ENCODE peak calls at places on chromosomes 6 and 20, in five cellular contexts. One of them, this sample, is unnamed.

GRCh38 chr20:57478176-57478575 is 46.8 kb downstream of the CTCFL start:
- DNase-seq in fibroblast of lung: no peak
- DNase-seq in K562: peak
- DNase-seq in neuronal stem cell: no peak
- DNase-seq in GM23248: no peak
- DNase-seq in this sample: no peak

GRCh38 chr6:141956046-141956761 is 176.5 kb upstream of the GJE1 start:
- DNase-seq in fibroblast of lung: peak
- DNase-seq in K562: no peak
- DNase-seq in neuronal stem cell: no peak
- DNase-seq in GM23248: peak
- DNase-seq in this sample: no peak

GRCh38 chr20:17648782-17649730 is 33.0 kb downstream of the RRBP1 start:
- DNase-seq in fibroblast of lung: no peak
- DNase-seq in K562: no peak
- DNase-seq in neuronal stem cell: no peak
- DNase-seq in GM23248: no peak
- DNase-seq in this sample: peak

GRCh38 chr6:6915813-6916547 is 191.8 kb upstream of the RREB1 start:
- DNase-seq in fibroblast of lung: peak
- DNase-seq in K562: no peak
- DNase-seq in neuronal stem cell: no peak
- DNase-seq in GM23248: peak
- DNase-seq in this sample: no peak

GRCh38 chr6:190596-191395 is 101.5 kb upstream of the DUSP22 start:
- DNase-seq in fibroblast of lung: no peak
- DNase-seq in K562: no peak
- DNase-seq in neuronal stem cell: no peak
- DNase-seq in GM23248: no peak
- DNase-seq in this sample: no peak

GRCh38 chr6:20403080-20403765 is 1.5 kb downstream of the E2F3 start:
- DNase-seq in fibroblast of lung: peak
- DNase-seq in K562: peak
- DNase-seq in neuronal stem cell: peak
- DNase-seq in GM23248: peak
- DNase-seq in this sample: peak

GRCh38 chr6:1858865-1859264 is 249.2 kb downstream of the FOXC1 start:
- DNase-seq in fibroblast of lung: no peak
- DNase-seq in K562: no peak
- DNase-seq in neuronal stem cell: no peak
- DNase-seq in GM23248: no peak
- DNase-seq in this sample: no peak

GRCh38 chr6:150403458-150404245 is 34.8 kb downstream of the IYD start:
- DNase-seq in fibroblast of lung: peak
- DNase-seq in K562: no peak
- DNase-seq in neuronal stem cell: no peak
- DNase-seq in GM23248: peak
- DNase-seq in this sample: peak

GRCh38 chr20:47888351-47888750 is 103.1 kb upstream of the SULF2 start:
- DNase-seq in fibroblast of lung: no peak
- DNase-seq in K562: no peak
- DNase-seq in neuronal stem cell: no peak
- DNase-seq in GM23248: no peak
- DNase-seq in this sample: no peak

GRCh38 chr20:51906694-51907093 is 104.4 kb upstream of the SALL4 start:
- DNase-seq in fibroblast of lung: no peak
- DNase-seq in K562: no peak
- DNase-seq in neuronal stem cell: no peak
- DNase-seq in GM23248: no peak
- DNase-seq in this sample: no peak

GRCh38 chr20:24773751-24774201 is 175.3 kb upstream of the CST7 start:
- DNase-seq in fibroblast of lung: peak
- DNase-seq in K562: no peak
- DNase-seq in neuronal stem cell: no peak
- DNase-seq in GM23248: peak
- DNase-seq in this sample: peak

GRCh38 chr6:157453978-157454377 is 73.0 kb downstream of the ZDHHC14 start:
- DNase-seq in fibroblast of lung: no peak
- DNase-seq in K562: no peak
- DNase-seq in neuronal stem cell: no peak
- DNase-seq in GM23248: no peak
- DNase-seq in this sample: no peak

GRCh38 chr6:157455731-157456523 is 74.9 kb downstream of the ZDHHC14 start:
- DNase-seq in fibroblast of lung: no peak
- DNase-seq in K562: peak
- DNase-seq in neuronal stem cell: no peak
- DNase-seq in GM23248: no peak
- DNase-seq in this sample: no peak

GRCh38 chr6:157457787-157458186 is 76.8 kb downstream of the ZDHHC14 start:
- DNase-seq in fibroblast of lung: no peak
- DNase-seq in K562: no peak
- DNase-seq in neuronal stem cell: no peak
- DNase-seq in GM23248: no peak
- DNase-seq in this sample: no peak

GRCh38 chr6:157455028-157455714 is 74.2 kb downstream of the ZDHHC14 start:
- DNase-seq in fibroblast of lung: no peak
- DNase-seq in K562: no peak
- DNase-seq in neuronal stem cell: no peak
- DNase-seq in GM23248: no peak
- DNase-seq in this sample: no peak

GRCh38 chr6:157456524-157456829 is 75.5 kb downstream of the ZDHHC14 start:
- DNase-seq in fibroblast of lung: no peak
- DNase-seq in K562: no peak
- DNase-seq in neuronal stem cell: no peak
- DNase-seq in GM23248: no peak
- DNase-seq in this sample: no peak
- H3K4me2 ChIP-seq in fibroblast of lung: no peak
- H3K4me2 ChIP-seq in K562: peak
- H3K4me2 ChIP-seq in neuronal stem cell: no peak
- H3K4me2 ChIP-seq in GM23248: no peak
- H3K4me2 ChIP-seq in this sample: no peak

GRCh38 chr20:49629606-49630005 is 61.7 kb upstream of the PTGIS start:
- DNase-seq in fibroblast of lung: no peak
- DNase-seq in K562: no peak
- DNase-seq in neuronal stem cell: no peak
- DNase-seq in GM23248: no peak
- DNase-seq in this sample: no peak

GRCh38 chr20:49633023-49633422 is 65.1 kb upstream of the PTGIS start:
- DNase-seq in fibroblast of lung: no peak
- DNase-seq in K562: no peak
- DNase-seq in neuronal stem cell: no peak
- DNase-seq in GM23248: no peak
- DNase-seq in this sample: no peak

GRCh38 chr20:49631856-49632418 is 64.0 kb upstream of the PTGIS start:
- DNase-seq in fibroblast of lung: no peak
- DNase-seq in K562: no peak
- DNase-seq in neuronal stem cell: no peak
- DNase-seq in GM23248: no peak
- DNase-seq in this sample: no peak

GRCh38 chr20:49631074-49631716 is 63.3 kb upstream of the PTGIS start:
- DNase-seq in fibroblast of lung: peak
- DNase-seq in K562: no peak
- DNase-seq in neuronal stem cell: no peak
- DNase-seq in GM23248: no peak
- DNase-seq in this sample: no peak

DNA sequence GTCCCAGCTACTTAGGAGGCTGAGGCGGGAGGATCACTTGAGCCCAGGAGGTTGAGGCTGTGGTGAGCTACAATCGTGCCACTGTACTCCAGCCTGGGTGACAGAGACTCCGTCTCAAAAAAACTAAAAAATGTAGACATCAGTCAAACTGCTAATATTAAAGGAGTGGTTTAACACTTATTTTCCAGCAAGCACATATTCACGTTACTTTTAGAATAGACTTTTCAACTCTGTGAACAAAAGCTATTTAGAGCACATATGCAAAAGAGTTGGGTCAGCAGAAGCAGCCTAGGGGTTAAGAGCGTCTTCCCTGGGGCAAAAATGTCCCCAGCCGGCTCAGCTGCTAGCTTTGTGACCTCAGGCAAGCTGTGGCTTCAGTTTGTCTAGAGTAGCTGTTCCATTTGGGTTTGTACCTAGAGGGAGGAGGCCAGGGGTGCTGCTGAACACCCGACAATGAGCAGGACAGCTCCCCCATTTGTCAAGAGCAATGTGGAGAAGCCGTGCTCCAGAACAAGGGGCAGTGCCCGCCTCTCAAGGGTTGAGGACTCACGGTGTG is 62.5 kb upstream of the PTGIS start:
- DNase-seq in fibroblast of lung: no peak
- DNase-seq in K562: no peak
- DNase-seq in neuronal stem cell: no peak
- DNase-seq in GM23248: no peak
- DNase-seq in this sample: no peak
- H3K4me2 ChIP-seq in fibroblast of lung: no peak
- H3K4me2 ChIP-seq in K562: no peak
- H3K4me2 ChIP-seq in neuronal stem cell: no peak
- H3K4me2 ChIP-seq in GM23248: no peak
- H3K4me2 ChIP-seq in this sample: no peak

GRCh38 chr6:92892626-92893025 is 526.7 kb downstream of the EPHA7 start:
- DNase-seq in fibroblast of lung: peak
- DNase-seq in K562: no peak
- DNase-seq in neuronal stem cell: no peak
- DNase-seq in GM23248: no peak
- DNase-seq in this sample: no peak

GRCh38 chr6:92888316-92888715 is 531.0 kb downstream of the EPHA7 start:
- DNase-seq in fibroblast of lung: no peak
- DNase-seq in K562: no peak
- DNase-seq in neuronal stem cell: no peak
- DNase-seq in GM23248: no peak
- DNase-seq in this sample: no peak

GRCh38 chr6:92887871-92888270 is 531.5 kb downstream of the EPHA7 start:
- DNase-seq in fibroblast of lung: no peak
- DNase-seq in K562: no peak
- DNase-seq in neuronal stem cell: no peak
- DNase-seq in GM23248: no peak
- DNase-seq in this sample: no peak

GRCh38 chr6:92893741-92894140 is 525.6 kb downstream of the EPHA7 start:
- DNase-seq in fibroblast of lung: peak
- DNase-seq in K562: no peak
- DNase-seq in neuronal stem cell: no peak
- DNase-seq in GM23248: no peak
- DNase-seq in this sample: no peak
- H3K4me2 ChIP-seq in fibroblast of lung: no peak
- H3K4me2 ChIP-seq in K562: no peak
- H3K4me2 ChIP-seq in neuronal stem cell: no peak
- H3K4me2 ChIP-seq in GM23248: no peak
- H3K4me2 ChIP-seq in this sample: no peak

DNA sequence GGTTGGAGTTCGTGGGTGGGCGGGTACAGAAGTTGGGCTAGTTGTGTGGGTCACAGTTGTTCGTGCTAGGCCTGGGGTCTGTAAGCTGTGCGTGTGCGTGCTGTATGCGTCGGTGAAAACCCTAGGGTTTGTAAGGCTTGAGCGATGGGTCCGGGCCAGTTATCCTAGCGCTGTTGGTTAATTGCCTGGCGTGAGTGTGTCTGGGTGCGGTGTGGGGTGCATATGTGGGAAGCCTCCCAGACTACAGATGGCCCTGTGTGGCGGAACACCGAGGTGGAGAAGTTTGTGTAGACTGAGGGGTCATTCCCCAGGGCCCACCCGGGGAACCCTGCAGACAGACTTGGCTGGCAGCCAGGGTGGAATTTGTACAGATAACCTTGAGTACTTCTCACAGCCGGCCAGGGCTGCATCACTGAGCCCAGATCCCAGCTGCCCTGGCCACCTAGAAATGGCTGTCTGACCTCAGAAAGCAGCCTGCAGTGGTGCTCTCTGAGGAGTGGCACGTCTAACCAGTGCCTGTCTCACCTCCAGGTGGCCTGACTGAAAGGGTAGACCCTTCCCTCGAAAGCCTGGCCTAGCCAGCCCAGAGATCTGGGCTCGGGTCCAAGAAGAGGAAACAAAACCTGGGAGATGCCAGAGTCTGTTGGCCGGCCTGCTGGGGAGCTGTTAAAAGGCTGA is 1.8 kb downstream of the TGIF2 start:
- DNase-seq in fibroblast of lung: peak
- DNase-seq in K562: peak
- DNase-seq in neuronal stem cell: no peak
- DNase-seq in GM23248: peak
- DNase-seq in this sample: peak
- H3K4me2 ChIP-seq in fibroblast of lung: peak
- H3K4me2 ChIP-seq in K562: peak
- H3K4me2 ChIP-seq in neuronal stem cell: peak
- H3K4me2 ChIP-seq in GM23248: peak
- H3K4me2 ChIP-seq in this sample: peak

DNA sequence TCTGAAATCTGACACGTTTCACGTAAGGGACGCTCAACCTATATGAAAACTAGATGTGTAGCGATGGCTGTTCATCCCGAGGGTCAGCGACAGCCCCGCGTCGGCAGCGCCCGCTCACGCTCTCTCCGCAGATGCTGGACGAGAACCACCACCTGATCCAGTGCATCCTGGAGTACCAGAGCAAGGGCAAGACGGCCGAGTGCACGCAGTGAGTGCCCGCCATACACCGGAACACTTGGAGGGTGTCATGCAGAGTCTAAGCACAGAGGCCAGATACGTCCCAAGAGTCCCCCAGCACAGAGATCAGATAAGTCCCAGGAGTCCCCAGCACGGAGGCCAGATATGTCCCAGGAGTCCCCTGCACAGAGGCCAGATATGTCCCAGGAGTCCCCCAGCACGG is 15.0 kb downstream of the SS18L1 start:
- DNase-seq in fibroblast of lung: no peak
- DNase-seq in K562: no peak
- DNase-seq in neuronal stem cell: no peak
- DNase-seq in GM23248: no peak
- DNase-seq in this sample: no peak
- H3K4me2 ChIP-seq in fibroblast of lung: no peak
- H3K4me2 ChIP-seq in K562: no peak
- H3K4me2 ChIP-seq in neuronal stem cell: no peak
- H3K4me2 ChIP-seq in GM23248: no peak
- H3K4me2 ChIP-seq in this sample: no peak

GRCh38 chr6:83071023-83071422 is 3.6 kb downstream of the DOP1A start:
- DNase-seq in fibroblast of lung: no peak
- DNase-seq in K562: no peak
- DNase-seq in neuronal stem cell: no peak
- DNase-seq in GM23248: peak
- DNase-seq in this sample: no peak
- H3K4me2 ChIP-seq in fibroblast of lung: no peak
- H3K4me2 ChIP-seq in K562: no peak
- H3K4me2 ChIP-seq in neuronal stem cell: no peak
- H3K4me2 ChIP-seq in GM23248: no peak
- H3K4me2 ChIP-seq in this sample: no peak